ENCODE peak calls at places on chromosomes 13 and 19, in five cellular contexts. One of them, this sample, is unnamed.

GRCh38 chr19:30374791-30375650 is 2.8 kb downstream of the ZNF536 start:
- DNase-seq in effector memory CD4-positive, alpha-beta T cell: no peak
- DNase-seq in amygdala: no peak
- DNase-seq in ELR: no peak
- DNase-seq in mesenteric fat pad: peak; percentile 81
- DNase-seq in this sample: no peak

GRCh38 chr13:81916471-81916870 is 1575.5 kb upstream of the SPRY2 start:
- DNase-seq in effector memory CD4-positive, alpha-beta T cell: no peak
- DNase-seq in mesenteric fat pad: no peak
- DNase-seq in ELR: peak; percentile 8
- DNase-seq in amygdala: no peak
- DNase-seq in this sample: no peak

GRCh38 chr19:11479470-11480080 is 1.3 kb downstream of the ELAVL3 start:
- DNase-seq in effector memory CD4-positive, alpha-beta T cell: no peak
- DNase-seq in ELR: peak; percentile 33
- DNase-seq in amygdala: peak; percentile 53
- DNase-seq in mesenteric fat pad: no peak
- DNase-seq in this sample: no peak

GRCh38 chr13:43167058-43167457 is 143.7 kb downstream of the DNAJC15 start:
- DNase-seq in ELR: no peak
- DNase-seq in amygdala: no peak
- DNase-seq in effector memory CD4-positive, alpha-beta T cell: no peak
- DNase-seq in mesenteric fat pad: no peak
- DNase-seq in this sample: no peak

GRCh38 chr19:4851551-4852290 is 15.7 kb downstream of the PLIN3 start:
- DNase-seq in amygdala: peak; percentile 46
- DNase-seq in mesenteric fat pad: no peak
- DNase-seq in ELR: peak; percentile 67
- DNase-seq in effector memory CD4-positive, alpha-beta T cell: peak; percentile 69
- DNase-seq in this sample: peak; percentile 53

GRCh38 chr13:112332727-112333126 is 43.4 kb upstream of the SPACA7 start:
- DNase-seq in ELR: no peak
- DNase-seq in effector memory CD4-positive, alpha-beta T cell: no peak
- DNase-seq in amygdala: no peak
- DNase-seq in mesenteric fat pad: peak; percentile 59
- DNase-seq in this sample: no peak

GRCh38 chr13:99150575-99151370 is 49.9 kb upstream of the UBAC2 start:
- DNase-seq in effector memory CD4-positive, alpha-beta T cell: no peak
- DNase-seq in ELR: peak; percentile 83
- DNase-seq in amygdala: no peak
- DNase-seq in mesenteric fat pad: no peak
- DNase-seq in this sample: no peak

GRCh38 chr13:108227651-108228272 is 9.6 kb downstream of the ABHD13 start:
- DNase-seq in mesenteric fat pad: no peak
- DNase-seq in effector memory CD4-positive, alpha-beta T cell: no peak
- DNase-seq in ELR: peak; percentile 52
- DNase-seq in amygdala: no peak
- DNase-seq in this sample: no peak

GRCh38 chr19:2212861-2213711 is 23.0 kb downstream of the PLEKHJ1 start:
- DNase-seq in amygdala: no peak
- DNase-seq in ELR: no peak
- DNase-seq in mesenteric fat pad: no peak
- DNase-seq in effector memory CD4-positive, alpha-beta T cell: no peak
- DNase-seq in this sample: peak; percentile 62